ENCODE peak calls at places on chromosomes 5 and 9, in six cellular contexts. T, F, A, S, I and O are unnamed samples.

GRCh38 chr5:56763182-56763581 is 52.2 kb upstream of the MAP3K1 start:
- DNase-seq in T (no peak), F (no peak), I (no peak), A (no peak), S (no peak), O (no peak)

GRCh38 chr5:1728846-1729245 is 70.8 kb downstream of the MRPL36 start:
- DNase-seq in A (no peak), F (no peak), S (no peak), T (no peak), I (no peak), O (no peak)

GRCh38 chr5:135008556-135008955 is 25.5 kb downstream of the PITX1 start:
- DNase-seq in S (no peak), T (peak; percentile 7), I (no peak), A (no peak), F (no peak), O (no peak)

GRCh38 chr5:124156408-124157027 is 589.9 kb downstream of the ZNF608 start:
- DNase-seq in A (no peak), F (no peak), T (no peak), I (no peak), S (peak; percentile 15), O (no peak)

GRCh38 chr5:132771559-132771998 is 5.5 kb downstream of the SEPTIN8 start:
- DNase-seq in A (peak; percentile 43), S (peak; percentile 67), I (peak; percentile 4), T (no peak), F (no peak), O (no peak)

GRCh38 chr5:643351-643801 is 31.2 kb downstream of the CEP72 start:
- DNase-seq in F (no peak), A (no peak), T (no peak), I (no peak), S (no peak), O (no peak)

GRCh38 chr5:159417170-159417569 is 86.9 kb upstream of the IL12B start:
- DNase-seq in A (no peak), S (no peak), I (no peak), F (no peak), T (no peak), O (no peak)

GRCh38 chr9:98287383-98287782 is 31.9 kb upstream of the TBC1D2 start:
- DNase-seq in A (no peak), F (no peak), S (no peak), I (no peak), T (no peak), O (peak; percentile 27)

GRCh38 chr9:109419531-109419930 is 78.6 kb downstream of the PTPN3 start:
- DNase-seq in S (no peak), A (no peak), I (no peak), T (no peak), F (no peak), O (no peak)

GRCh38 chr5:177497011-177497296 is 450 bp downstream of the PDLIM7 start:
- DNase-seq in I (no peak), T (no peak), A (peak; percentile 75), S (no peak), F (no peak), O (no peak)

GRCh38 chr5:55036477-55036876 is 12.4 kb downstream of the GZMK start:
- DNase-seq in I (no peak), S (peak; percentile 48), A (no peak), T (no peak), F (no peak), O (no peak)

GRCh38 chr9:117696141-117696540 is 8.1 kb upstream of the TLR4 start:
- DNase-seq in S (no peak), I (no peak), F (no peak), T (no peak), A (no peak), O (no peak)

GRCh38 chr5:122156724-122157325 is 27.5 kb downstream of the ZNF474 start:
- DNase-seq in A (no peak), T (no peak), I (no peak), F (no peak), S (peak; percentile 70), O (peak; percentile 25)

GRCh38 chr5:132877466-132877865 is 4.0 kb downstream of the LEAP2 start:
- DNase-seq in I (no peak), A (no peak), S (no peak), F (no peak), T (no peak), O (no peak)

GRCh38 chr5:78291687-78292086 is 2.8 kb downstream of the AP3B1 start:
- DNase-seq in I (no peak), F (no peak), T (no peak), S (no peak), A (no peak), O (no peak)

GRCh38 chr5:61675015-61675692 is 343.1 kb downstream of the ZSWIM6 start:
- DNase-seq in A (no peak), S (no peak), F (no peak), I (no peak), T (no peak), O (no peak)

GRCh38 chr5:142981886-142982820 is 212.0 kb downstream of the ARHGAP26 start:
- DNase-seq in S (peak; percentile 63), T (no peak), F (peak; percentile 56), I (peak; percentile 76), A (peak; percentile 79), O (peak; percentile 60)

GRCh38 chr5:142984016-142984415 is 213.8 kb downstream of the ARHGAP26 start:
- DNase-seq in S (no peak), I (no peak), F (no peak), A (no peak), T (no peak), O (no peak)

GRCh38 chr5:142981475-142981874 is 211.3 kb downstream of the ARHGAP26 start:
- DNase-seq in F (no peak), T (no peak), I (no peak), S (no peak), A (no peak), O (no peak)

GRCh38 chr5:142984525-142984924 is 214.3 kb downstream of the ARHGAP26 start:
- DNase-seq in A (no peak), F (no peak), I (no peak), S (no peak), T (no peak), O (no peak)

GRCh38 chr5:142982821-142983200 is 212.6 kb downstream of the ARHGAP26 start:
- DNase-seq in T (no peak), A (no peak), S (no peak), F (no peak), I (no peak), O (no peak)
- TF ChIP-seq CTCF in T (no peak), A (no peak), S (no peak), F (no peak), I (no peak), O (no peak)

GRCh38 chr5:63957617-63958016 is 4.6 kb downstream of the HTR1A start:
- DNase-seq in T (no peak), S (no peak), A (no peak), F (no peak), I (no peak), O (no peak)

GRCh38 chr5:63960646-63961045 is 1.6 kb downstream of the HTR1A start:
- DNase-seq in T (peak; percentile 4), I (no peak), F (no peak), A (no peak), S (no peak), O (no peak)

GRCh38 chr5:63958654-63959053 is 3.6 kb downstream of the HTR1A start:
- DNase-seq in I (no peak), A (no peak), S (no peak), T (no peak), F (no peak), O (no peak)

GRCh38 chr5:63961125-63961597 is 1.1 kb downstream of the HTR1A start:
- DNase-seq in F (no peak), I (no peak), T (peak; percentile 5), A (no peak), S (no peak), O (no peak)

DNA sequence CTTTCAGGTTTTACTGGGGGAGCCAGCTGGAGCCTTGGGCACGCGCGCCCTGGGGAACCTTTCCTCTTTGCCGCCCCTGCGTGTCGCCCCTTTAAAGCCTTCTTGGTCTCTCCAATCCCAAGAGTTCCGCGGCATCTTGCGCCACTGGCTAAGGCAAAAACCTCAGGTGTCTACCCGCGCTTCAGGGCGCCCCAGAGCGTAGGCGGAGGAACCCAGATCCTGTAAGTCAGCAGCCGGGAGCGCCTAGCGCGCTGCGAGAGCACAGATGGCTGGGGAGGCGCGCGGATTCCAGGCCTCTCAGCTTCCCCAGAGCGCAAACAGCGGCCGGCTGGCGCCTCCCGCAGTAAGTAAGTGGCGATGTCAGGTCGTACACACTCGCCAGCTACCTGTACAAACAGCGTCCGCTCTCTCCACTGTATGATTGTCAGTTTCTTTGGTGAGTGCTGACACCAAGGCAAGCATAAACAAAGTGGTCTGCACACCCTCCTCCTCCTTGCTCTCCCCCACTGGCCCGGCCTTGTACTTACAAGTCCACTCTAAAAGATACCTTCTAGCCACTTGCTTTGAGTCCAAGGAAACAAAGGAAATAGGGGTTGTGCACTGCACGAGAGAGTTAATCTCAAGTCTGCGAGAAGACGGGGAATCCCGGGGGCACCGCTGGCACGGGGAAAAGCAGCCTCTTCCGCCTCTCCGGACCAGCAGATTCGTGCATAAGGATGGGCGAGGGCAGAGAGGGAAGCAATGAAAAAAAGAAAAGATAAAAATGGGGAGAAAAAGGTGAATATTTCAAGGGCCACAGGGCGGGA is 2.9 kb downstream of the HTR1A start:
- DNase-seq in I (no peak), A (no peak), F (no peak), T (peak; percentile 5), S (no peak), O (peak; percentile 59)
- TF ChIP-seq CTCF in I (no peak), A (no peak), F (no peak), T (no peak), S (no peak), O (peak; percentile 51)

GRCh38 chr9:114238919-114239879 is 83.7 kb upstream of the ORM1 start:
- DNase-seq in I (no peak), F (peak; percentile 30), A (no peak), S (no peak), T (no peak), O (peak; percentile 74)
- TF ChIP-seq CTCF in I (peak; percentile 51), F (no peak), A (peak; percentile 40), S (peak; percentile 47), T (no peak), O (peak; percentile 78)

GRCh38 chr9:100216178-100216787 is 117.2 kb downstream of the INVS start:
- DNase-seq in A (no peak), T (peak; percentile 55), I (no peak), F (peak; percentile 55), S (peak; percentile 31), O (peak; percentile 69)
- TF ChIP-seq CTCF in A (peak; percentile 64), T (peak; percentile 82), I (peak; percentile 58), F (peak; percentile 62), S (peak; percentile 62), O (peak; percentile 88)

GRCh38 chr5:81302596-81302995 is 1.2 kb downstream of the ZCCHC9 start:
- DNase-seq in I (no peak), T (no peak), F (no peak), A (no peak), S (no peak), O (no peak)
- TF ChIP-seq CTCF in I (no peak), T (no peak), F (no peak), A (no peak), S (no peak), O (no peak)

GRCh38 chr9:134438204-134438788 is 112.0 kb downstream of the RXRA start:
- DNase-seq in S (no peak), T (no peak), F (no peak), I (no peak), A (no peak), O (no peak)
- TF ChIP-seq CTCF in S (no peak), T (no peak), F (no peak), I (no peak), A (no peak), O (no peak)